ENCODE peak calls at places on chromosomes 1 and 21, in seven cellular contexts. F, L, O, R, V, Z and I are unnamed samples.

GRCh38 chr1:13830170-13830569 is 130.2 kb downstream of the PRDM2 start:
- DNase-seq in V (no peak), F (no peak), Z (no peak), O (no peak), L (no peak), R (no peak), I (no peak)

GRCh38 chr1:59005491-59006308 is 221.9 kb upstream of the JUN start:
- DNase-seq in L (no peak), R (no peak), F (no peak), Z (peak; percentile 15), O (no peak), V (peak; percentile 33), I (no peak)

GRCh38 chr1:154418062-154418897 is 13.1 kb downstream of the IL6R start:
- DNase-seq in Z (peak; percentile 45), R (peak; percentile 75), O (no peak), V (peak; percentile 48), L (peak; percentile 98), F (no peak), I (no peak)

GRCh38 chr1:229952670-229953520 is 114.1 kb upstream of the GALNT2 start:
- DNase-seq in V (no peak), O (no peak), F (no peak), Z (no peak), L (no peak), R (no peak), I (no peak)

GRCh38 chr1:63042278-63042677 is 258.3 kb downstream of the ATG4C start:
- DNase-seq in F (no peak), V (no peak), O (no peak), Z (no peak), L (no peak), R (no peak), I (no peak)

GRCh38 chr1:105652109-105652508 is 1404.4 kb upstream of the PRMT6 start:
- DNase-seq in F (no peak), V (no peak), R (no peak), O (no peak), L (peak; percentile 64), Z (no peak), I (no peak)

GRCh38 chr1:223199094-223199647 is 56.1 kb upstream of the TLR5 start:
- DNase-seq in O (no peak), R (no peak), Z (no peak), F (no peak), L (no peak), V (no peak), I (no peak)

GRCh38 chr1:11856698-11857097 is 2.0 kb downstream of the NPPB start:
- DNase-seq in Z (no peak), O (no peak), F (no peak), V (no peak), L (no peak), R (no peak), I (no peak)

GRCh38 chr1:12593621-12594066 is 24.4 kb downstream of the DHRS3 start:
- DNase-seq in Z (no peak), O (no peak), R (no peak), L (no peak), F (no peak), V (no peak), I (no peak)

GRCh38 chr1:61779231-61779630 is 37.0 kb downstream of the PATJ start:
- DNase-seq in F (no peak), O (no peak), V (no peak), L (no peak), R (no peak), Z (no peak), I (no peak)

GRCh38 chr1:43573066-43573799 is 42.5 kb downstream of the PTPRF start:
- DNase-seq in O (no peak), Z (no peak), V (no peak), R (no peak), L (no peak), F (no peak), I (no peak)

GRCh38 chr1:12124693-12125421 is 41.9 kb upstream of the TNFRSF1B start:
- DNase-seq in F (peak; percentile 74), R (peak; percentile 90), L (peak; percentile 61), O (peak; percentile 66), V (peak; percentile 85), Z (peak; percentile 82), I (peak; percentile 84)

GRCh38 chr21:42503711-42504110 is 7.7 kb upstream of the RSPH1 start:
- DNase-seq in Z (no peak), R (no peak), O (no peak), F (no peak), V (peak; percentile 57), L (no peak), I (no peak)